ENCODE peak calls at places on chromosomes 3 and 15, in seven cellular contexts. U is fibroblast of lung, K is suprapubic skin, J is cardiac fibroblast, W is spleen, H is uterus, V is astrocyte. T is an unnamed sample.

GRCh38 chr3:190322604-190323240 is 476 bp upstream of the CLDN1 start:
- DNase-seq in V (no peak), J (peak), U (peak), W (no peak), K (no peak), H (peak), T (no peak)

GRCh38 chr3:108319428-108320053 is 23.2 kb downstream of the HHLA2 start:
- DNase-seq in J (no peak), U (no peak), H (no peak), K (no peak), W (no peak), V (no peak), T (no peak)

GRCh38 chr15:101049282-101049681 is 130.1 kb downstream of the LRRK1 start:
- DNase-seq in K (peak), U (no peak), W (peak), V (no peak), J (no peak), H (peak), T (peak)

GRCh38 chr15:70098461-70099166 is 897 bp upstream of the TLE3 start:
- DNase-seq in K (peak), J (peak), H (peak), W (peak), U (peak), V (no peak), T (peak)

GRCh38 chr3:72336821-72337479 is 511.3 kb downstream of the SHQ1 start:
- DNase-seq in W (peak), K (peak), V (peak), H (peak), U (peak), J (peak), T (no peak)

GRCh38 chr15:35777016-35777415 is 231.1 kb upstream of the DPH6 start:
- DNase-seq in W (no peak), U (no peak), H (no peak), K (no peak), J (no peak), V (no peak), T (no peak)

GRCh38 chr3:129415378-129415777 is 13.1 kb downstream of the EFCAB12 start:
- DNase-seq in U (no peak), W (no peak), V (no peak), H (no peak), K (no peak), J (no peak), T (no peak)

GRCh38 chr3:160154033-160154432 is 71.2 kb upstream of the C3orf80 start:
- DNase-seq in J (peak), U (no peak), H (no peak), V (peak), K (no peak), W (no peak), T (no peak)

GRCh38 chr15:41183580-41183979 is 47.0 kb downstream of the EXD1 start:
- DNase-seq in K (no peak), U (no peak), J (peak), H (no peak), V (peak), W (no peak), T (no peak)
- TF ChIP-seq CTCF in K (no peak), U (no peak), J (no peak), H (no peak), V (no peak), W (no peak), T (no peak)

GRCh38 chr15:25543156-25543555 is 104.3 kb upstream of the UBE3A start:
- DNase-seq in K (no peak), H (peak), U (peak), J (peak), V (peak), W (no peak), T (no peak)
- TF ChIP-seq CTCF in K (no peak), H (no peak), U (no peak), J (no peak), V (no peak), W (no peak), T (no peak)

DNA sequence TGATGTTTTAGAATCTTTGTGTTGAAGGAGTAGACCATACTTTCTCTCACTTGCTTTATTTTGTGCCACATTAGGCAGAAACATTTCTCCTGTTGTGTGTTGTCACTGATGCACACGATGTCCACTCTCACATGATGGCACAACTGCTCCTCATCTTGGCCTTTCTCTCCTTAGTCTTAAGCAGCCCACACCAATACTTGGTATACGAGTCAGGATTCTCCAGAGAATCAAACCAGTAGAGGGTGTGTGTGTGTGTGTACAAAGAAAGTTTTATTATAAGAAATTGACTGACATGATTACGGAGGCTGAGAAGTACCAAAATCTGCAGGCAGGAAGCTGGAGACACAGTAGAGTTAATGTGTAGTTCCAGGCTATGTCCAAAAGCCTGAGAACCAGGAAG is 187.1 kb downstream of the ALCAM start:
- DNase-seq in J (peak), H (no peak), W (no peak), K (no peak), V (peak), U (no peak), T (no peak)
- TF ChIP-seq CTCF in J (no peak), H (no peak), W (no peak), K (no peak), V (no peak), U (no peak), T (no peak)

DNA sequence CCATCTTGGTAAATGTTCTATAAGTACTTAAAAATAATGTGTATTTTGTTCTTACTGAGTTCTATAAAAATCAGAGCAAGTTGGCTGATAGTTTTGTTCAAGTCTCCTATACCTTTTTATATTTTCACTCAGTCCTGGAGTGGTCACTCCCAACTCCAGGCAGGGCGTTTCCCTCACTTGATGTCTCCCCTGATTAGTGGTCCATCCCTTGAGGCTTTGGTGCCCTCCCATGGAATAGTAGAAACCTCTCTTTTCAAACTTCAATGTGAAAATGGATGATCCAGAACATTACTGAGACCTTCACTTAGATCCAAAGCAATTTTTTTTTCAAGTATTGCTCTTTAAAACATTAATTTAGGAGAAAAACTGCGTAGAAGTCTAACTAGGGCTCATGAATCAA is 25.0 kb upstream of the SCN10A start:
- DNase-seq in K (no peak), W (no peak), U (peak), V (no peak), H (no peak), J (no peak), T (no peak)
- TF ChIP-seq CTCF in K (no peak), W (no peak), U (peak), V (no peak), H (no peak), J (no peak), T (no peak)

GRCh38 chr3:75089831-75090230 is 475.4 kb upstream of the CNTN3 start:
- DNase-seq in H (no peak), K (no peak), W (no peak), V (no peak), U (no peak), J (no peak), T (no peak)
- TF ChIP-seq CTCF in H (no peak), K (no peak), W (no peak), V (no peak), U (no peak), J (no peak), T (no peak)

GRCh38 chr15:56249080-56249479 is 5.4 kb upstream of the RFX7 start:
- DNase-seq in H (no peak), U (peak), K (no peak), W (no peak), V (peak), J (peak), T (no peak)
- TF ChIP-seq CTCF in H (no peak), U (peak), K (peak), W (no peak), V (peak), J (peak), T (peak)

GRCh38 chr15:38425269-38425668 is 28.7 kb upstream of the FAM98B start:
- DNase-seq in J (no peak), H (no peak), K (no peak), U (no peak), W (no peak), V (no peak), T (no peak)
- TF ChIP-seq CTCF in J (no peak), H (no peak), K (no peak), U (no peak), W (no peak), V (no peak), T (no peak)

GRCh38 chr3:33639889-33640288 is 78.2 kb downstream of the CLASP2 start:
- DNase-seq in J (no peak), W (no peak), K (no peak), V (no peak), U (no peak), H (no peak), T (no peak)

GRCh38 chr3:33642806-33643205 is 75.2 kb downstream of the CLASP2 start:
- DNase-seq in H (no peak), J (no peak), U (no peak), K (no peak), V (no peak), W (no peak), T (no peak)

GRCh38 chr3:33645060-33645841 is 72.8 kb downstream of the CLASP2 start:
- DNase-seq in W (no peak), H (no peak), V (peak), J (peak), K (no peak), U (peak), T (no peak)

GRCh38 chr3:33648793-33649192 is 69.3 kb downstream of the CLASP2 start:
- DNase-seq in W (no peak), K (no peak), U (no peak), V (no peak), J (no peak), H (no peak), T (no peak)

GRCh38 chr3:33644598-33644997 is 73.5 kb downstream of the CLASP2 start:
- DNase-seq in W (no peak), K (no peak), V (no peak), H (no peak), J (no peak), U (no peak), T (no peak)
- TF ChIP-seq CTCF in W (no peak), K (no peak), V (no peak), H (no peak), J (no peak), U (no peak), T (no peak)

GRCh38 chr3:52392216-52392930 is 52.5 kb downstream of the SEMA3G start:
- DNase-seq in K (no peak), J (no peak), W (peak), V (no peak), U (no peak), H (no peak), T (no peak)

GRCh38 chr3:52393959-52394670 is 50.8 kb downstream of the SEMA3G start:
- DNase-seq in V (no peak), K (no peak), W (peak), J (no peak), H (no peak), U (no peak), T (no peak)

GRCh38 chr3:52391096-52391495 is 53.8 kb downstream of the SEMA3G start:
- DNase-seq in W (no peak), J (no peak), H (no peak), V (no peak), K (no peak), U (no peak), T (no peak)

GRCh38 chr3:52394751-52395502 is 50.0 kb downstream of the SEMA3G start:
- DNase-seq in W (peak), V (no peak), U (no peak), K (no peak), J (no peak), H (no peak), T (no peak)

GRCh38 chr3:52393131-52393807 is 51.6 kb downstream of the SEMA3G start:
- DNase-seq in K (no peak), H (no peak), U (no peak), W (peak), J (no peak), V (no peak), T (no peak)
- TF ChIP-seq CTCF in K (no peak), H (no peak), U (no peak), W (no peak), J (no peak), V (no peak), T (no peak)

T was measured in type B pancreatic cell.